ENCODE peak calls at places on chromosomes 3 and 15, in ten cellular contexts. A is AG04449; S is CD8-positive, alpha-beta memory T cell; J is IMR-90; M is left lung; T is stomach; V is astrocyte of the cerebellum; R is cardiac fibroblast; O is PC-9; N is adrenal gland. D is an unnamed sample.

GRCh38 chr3:116148881-116149530 is 296.3 kb downstream of the LSAMP start:
- DNase-seq in A (no peak), S (no peak), J (peak; percentile 63), M (no peak), T (no peak), V (no peak), R (no peak), O (no peak), N (no peak), D (no peak)

GRCh38 chr3:112738366-112738765 is 97.4 kb upstream of the CCDC80 start:
- DNase-seq in A (no peak), S (no peak), J (peak; percentile 35), M (no peak), T (no peak), V (no peak), R (peak; percentile 66), O (peak; percentile 37), N (no peak), D (peak; percentile 50)

GRCh38 chr3:86537171-86537570 is 453.8 kb downstream of the VGLL3 start:
- DNase-seq in A (no peak), S (no peak), J (no peak), M (no peak), T (no peak), V (no peak), R (no peak), O (no peak), N (no peak), D (no peak)

GRCh38 chr15:98835889-98836288 is 171.7 kb downstream of the PGPEP1L start:
- DNase-seq in A (no peak), S (no peak), J (no peak), M (no peak), T (no peak), V (no peak), R (no peak), O (no peak), N (no peak), D (no peak)

GRCh38 chr3:10352146-10352911 is 31.4 kb upstream of the SEC13 start:
- DNase-seq in A (peak; percentile 87), S (no peak), J (peak; percentile 98), M (no peak), T (no peak), V (peak; percentile 96), R (peak; percentile 56), O (no peak), N (no peak), D (peak; percentile 98)

GRCh38 chr3:42667096-42667522 is 13.6 kb downstream of the ZBTB47 start:
- DNase-seq in A (no peak), S (no peak), J (no peak), M (no peak), T (no peak), V (no peak), R (no peak), O (no peak), N (no peak), D (no peak)

GRCh38 chr3:53806182-53807116 is 39.8 kb downstream of the CHDH start:
- DNase-seq in A (peak; percentile 59), S (no peak), J (peak; percentile 82), M (no peak), T (no peak), V (peak; percentile 23), R (peak; percentile 55), O (no peak), N (peak; percentile 80), D (peak; percentile 39)

GRCh38 chr3:192128060-192128459 is 599.3 kb downstream of the FGF12 start:
- DNase-seq in A (no peak), S (no peak), J (no peak), M (no peak), T (no peak), V (no peak), R (no peak), O (no peak), N (no peak), D (no peak)

GRCh38 chr3:127133971-127134370 is 59.0 kb upstream of the PRR23E start:
- DNase-seq in A (no peak), S (no peak), J (no peak), M (no peak), T (no peak), V (no peak), R (no peak), O (no peak), N (no peak), D (no peak)

GRCh38 chr3:127135241-127136023 is 57.5 kb upstream of the PRR23E start:
- DNase-seq in A (no peak), S (no peak), J (peak; percentile 6), M (no peak), T (no peak), V (no peak), R (peak; percentile 21), O (no peak), N (peak; percentile 88), D (peak; percentile 22)

GRCh38 chr3:127136024-127136600 is 56.8 kb upstream of the PRR23E start:
- DNase-seq in A (no peak), S (no peak), J (no peak), M (no peak), T (no peak), V (no peak), R (no peak), O (no peak), N (no peak), D (no peak)

GRCh38 chr3:127134466-127134865 is 58.5 kb upstream of the PRR23E start:
- DNase-seq in A (no peak), S (no peak), J (no peak), M (no peak), T (no peak), V (no peak), R (no peak), O (no peak), N (no peak), D (no peak)

GRCh38 chr3:127134887-127135240 is 58.1 kb upstream of the PRR23E start:
- DNase-seq in A (no peak), S (no peak), J (no peak), M (no peak), T (no peak), V (no peak), R (no peak), O (no peak), N (no peak), D (peak; percentile 1)
- H3K4me3 ChIP-seq in A (no peak overlapping the region), S (no peak overlapping the region), J (no peak overlapping the region), M (no peak overlapping the region), T (peak overlapping the region; percentile 23), V (no peak overlapping the region), R (no peak overlapping the region), O (no peak overlapping the region), N (peak overlapping the region; percentile 9), D (no peak overlapping the region)

GRCh38 chr3:149541091-149541491 is 66.6 kb downstream of the TM4SF4 start:
- DNase-seq in A (no peak), S (no peak), J (peak; percentile 71), M (no peak), T (no peak), V (no peak), R (no peak), O (no peak), N (no peak), D (peak; percentile 49)
- H3K4me3 ChIP-seq in A (no peak overlapping the region), S (no peak overlapping the region), J (no peak overlapping the region), M (no peak overlapping the region), T (no peak overlapping the region), V (no peak overlapping the region), R (no peak overlapping the region), O (no peak overlapping the region), N (no peak overlapping the region), D (no peak overlapping the region)

GRCh38 chr15:80071652-80072051 is 12.2 kb downstream of the ZFAND6 start:
- DNase-seq in A (no peak), S (no peak), J (no peak), M (no peak), T (no peak), V (no peak), R (no peak), O (no peak), N (no peak), D (no peak)

GRCh38 chr15:80076321-80077318 is 17.1 kb downstream of the ZFAND6 start:
- DNase-seq in A (no peak), S (no peak), J (peak; percentile 50), M (no peak), T (no peak), V (no peak), R (no peak), O (no peak), N (no peak), D (no peak)

GRCh38 chr15:80072285-80072684 is 12.8 kb downstream of the ZFAND6 start:
- DNase-seq in A (peak; percentile 67), S (peak; percentile 43), J (peak; percentile 91), M (no peak), T (no peak), V (peak; percentile 79), R (peak; percentile 94), O (peak; percentile 88), N (no peak), D (peak; percentile 94)

GRCh38 chr15:80070840-80071239 is 11.4 kb downstream of the ZFAND6 start:
- DNase-seq in A (no peak), S (no peak), J (peak; percentile 58), M (no peak), T (no peak), V (no peak), R (peak; percentile 54), O (no peak), N (no peak), D (peak; percentile 66)

DNA sequence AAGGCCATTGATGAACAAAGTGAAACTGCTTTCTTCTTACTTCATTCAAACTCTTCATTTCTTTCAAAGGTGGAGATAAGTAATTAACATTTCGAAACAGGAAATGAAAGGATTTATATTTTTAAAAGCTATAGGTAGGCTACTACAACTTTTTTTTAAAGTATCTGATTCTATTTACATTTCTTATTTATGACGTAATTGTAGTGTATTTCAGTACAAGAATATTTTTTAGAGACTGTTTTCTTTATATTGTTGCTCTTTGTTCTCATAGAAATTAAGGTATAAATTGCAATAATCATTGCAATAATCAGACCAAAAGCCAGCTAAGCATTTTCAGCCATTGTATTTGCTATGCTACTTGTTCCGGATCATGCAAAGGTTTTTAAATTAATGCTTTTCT is 13.7 kb downstream of the ZFAND6 start:
- DNase-seq in A (no peak), S (no peak), J (no peak), M (no peak), T (no peak), V (no peak), R (no peak), O (no peak), N (no peak), D (no peak)
- H3K4me3 ChIP-seq in A (peak overlapping the region; percentile 60), S (no peak overlapping the region), J (peak overlapping the region; percentile 47), M (peak overlapping the region; percentile 32), T (peak overlapping the region; percentile 42), V (peak overlapping the region; percentile 49), R (peak overlapping the region; percentile 41), O (peak overlapping the region; percentile 54), N (no peak overlapping the region), D (peak overlapping the region; percentile 62)

GRCh38 chr15:62163397-62163796 is 1.7 kb downstream of the C2CD4B start:
- DNase-seq in A (no peak), S (no peak), J (no peak), M (no peak), T (no peak), V (no peak), R (no peak), O (no peak), N (no peak), D (no peak)

GRCh38 chr15:62165793-62166380 is 802 bp upstream of the C2CD4B start:
- DNase-seq in A (no peak), S (no peak), J (no peak), M (no peak), T (no peak), V (no peak), R (peak; percentile 66), O (no peak), N (no peak), D (peak; percentile 50)

GRCh38 chr15:62165029-62165792 is at the start of gene C2CD4B:
- DNase-seq in A (no peak), S (no peak), J (no peak), M (peak; percentile 45), T (peak; percentile 93), V (no peak), R (peak; percentile 62), O (no peak), N (peak; percentile 36), D (no peak)

GRCh38 chr15:62163847-62164499 is 1.1 kb downstream of the C2CD4B start:
- DNase-seq in A (no peak), S (no peak), J (no peak), M (no peak), T (peak; percentile 37), V (no peak), R (peak; percentile 23), O (no peak), N (no peak), D (no peak)

DNA sequence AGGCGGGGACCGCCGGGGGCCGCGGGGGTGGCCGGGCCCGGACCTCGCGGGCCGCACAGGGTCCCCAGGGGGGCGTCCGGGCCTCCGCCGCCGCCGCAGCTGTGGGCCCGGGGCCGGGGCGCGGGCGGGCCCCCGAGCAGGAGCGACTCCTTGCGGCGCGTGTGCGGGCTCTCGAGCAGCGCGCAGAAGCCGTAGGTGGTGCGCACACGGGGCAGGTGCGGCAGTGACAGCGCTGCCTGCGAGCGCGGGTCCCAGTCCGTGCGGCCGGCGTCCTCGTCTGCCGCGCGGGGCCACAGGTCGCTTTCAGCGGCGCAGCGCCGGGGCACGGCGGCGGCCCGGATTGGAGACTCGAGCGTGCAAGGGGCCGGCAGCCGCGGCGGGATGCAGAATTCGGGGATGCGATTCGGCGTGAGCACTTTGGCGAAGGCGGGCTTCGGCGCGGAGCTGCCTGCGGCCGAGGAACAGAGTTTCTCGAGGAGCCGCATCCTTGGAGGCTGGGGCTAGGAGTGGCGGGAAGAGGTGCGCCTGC is 521 bp downstream of the C2CD4B start:
- DNase-seq in A (no peak), S (no peak), J (no peak), M (no peak), T (no peak), V (no peak), R (peak; percentile 32), O (no peak), N (no peak), D (no peak)
- H3K4me3 ChIP-seq in A (peak overlapping the region; percentile 12), S (no peak overlapping the region), J (no peak overlapping the region), M (peak overlapping the region; percentile 48), T (peak overlapping the region; percentile 74), V (peak overlapping the region; percentile 20), R (peak overlapping the region; percentile 51), O (no peak overlapping the region), N (no peak overlapping the region), D (peak overlapping the region; percentile 10)